ENCODE peak calls at places on chromosomes 12 and 14, in seven cellular contexts. One of them, this sample, is unnamed.
A peak's percentile ranks its signal among the peaks of the same experiment; 100 is the strongest.

GRCh38 chr12:42128327-42128726 is 16.3 kb downstream of the GXYLT1 start:
- DNase-seq in endothelial cell of umbilical vein: no peak
- DNase-seq in ovary: no peak
- DNase-seq in Peyer's patch: no peak
- DNase-seq in breast epithelium: no peak
- DNase-seq in body of pancreas: no peak
- DNase-seq in tibial nerve: no peak
- DNase-seq in this sample: no peak

GRCh38 chr14:98138666-98139065 is 1133.3 kb downstream of the BCL11B start:
- DNase-seq in body of pancreas: peak; percentile 32
- DNase-seq in endothelial cell of umbilical vein: no peak
- DNase-seq in breast epithelium: no peak
- DNase-seq in ovary: no peak
- DNase-seq in Peyer's patch: no peak
- DNase-seq in tibial nerve: no peak
- DNase-seq in this sample: no peak

GRCh38 chr12:108320503-108321293 is 18.4 kb downstream of the CMKLR1 start:
- DNase-seq in tibial nerve: no peak
- DNase-seq in Peyer's patch: no peak
- DNase-seq in body of pancreas: no peak
- DNase-seq in endothelial cell of umbilical vein: no peak
- DNase-seq in breast epithelium: no peak
- DNase-seq in ovary: no peak
- DNase-seq in this sample: no peak

GRCh38 chr12:70823182-70823976 is 97.2 kb downstream of the PTPRR start:
- DNase-seq in endothelial cell of umbilical vein: no peak
- DNase-seq in body of pancreas: no peak
- DNase-seq in breast epithelium: no peak
- DNase-seq in tibial nerve: no peak
- DNase-seq in Peyer's patch: no peak
- DNase-seq in ovary: no peak
- DNase-seq in this sample: no peak

GRCh38 chr12:125183187-125184067 is 118.2 kb downstream of the AACS start:
- DNase-seq in breast epithelium: peak; percentile 35
- DNase-seq in tibial nerve: peak; percentile 68
- DNase-seq in ovary: peak; percentile 69
- DNase-seq in Peyer's patch: peak; percentile 86
- DNase-seq in endothelial cell of umbilical vein: peak; percentile 66
- DNase-seq in body of pancreas: peak; percentile 82
- DNase-seq in this sample: peak; percentile 82

GRCh38 chr12:57958061-57958657 is 16.8 kb downstream of the ATP23 start:
- DNase-seq in tibial nerve: no peak
- DNase-seq in endothelial cell of umbilical vein: no peak
- DNase-seq in body of pancreas: no peak
- DNase-seq in breast epithelium: no peak
- DNase-seq in ovary: no peak
- DNase-seq in Peyer's patch: no peak
- DNase-seq in this sample: no peak

GRCh38 chr14:67413806-67414769 is 2.1 kb upstream of the PLEK2 start:
- DNase-seq in breast epithelium: no peak
- DNase-seq in tibial nerve: no peak
- DNase-seq in ovary: no peak
- DNase-seq in Peyer's patch: no peak
- DNase-seq in endothelial cell of umbilical vein: peak; percentile 87
- DNase-seq in body of pancreas: no peak
- DNase-seq in this sample: no peak

GRCh38 chr12:126312457-126312856 is 1247.2 kb downstream of the AACS start:
- DNase-seq in ovary: no peak
- DNase-seq in tibial nerve: no peak
- DNase-seq in Peyer's patch: no peak
- DNase-seq in breast epithelium: no peak
- DNase-seq in body of pancreas: no peak
- DNase-seq in endothelial cell of umbilical vein: no peak
- DNase-seq in this sample: no peak

GRCh38 chr14:100019156-100019882 is 45.9 kb upstream of the EVL start:
- DNase-seq in ovary: peak; percentile 33
- DNase-seq in tibial nerve: no peak
- DNase-seq in breast epithelium: no peak
- DNase-seq in Peyer's patch: no peak
- DNase-seq in body of pancreas: no peak
- DNase-seq in endothelial cell of umbilical vein: no peak
- DNase-seq in this sample: no peak

GRCh38 chr14:73775339-73776193 is 61.4 kb upstream of the PNMA1 start:
- DNase-seq in endothelial cell of umbilical vein: no peak
- DNase-seq in Peyer's patch: no peak
- DNase-seq in body of pancreas: no peak
- DNase-seq in tibial nerve: no peak
- DNase-seq in breast epithelium: no peak
- DNase-seq in ovary: no peak
- DNase-seq in this sample: no peak

GRCh38 chr12:104372048-104372720 is 68.6 kb downstream of the EID3 start:
- DNase-seq in body of pancreas: no peak
- DNase-seq in endothelial cell of umbilical vein: no peak
- DNase-seq in ovary: no peak
- DNase-seq in tibial nerve: no peak
- DNase-seq in breast epithelium: no peak
- DNase-seq in Peyer's patch: no peak
- DNase-seq in this sample: no peak

GRCh38 chr12:108337235-108338223 is 1.6 kb downstream of the CMKLR1 start:
- DNase-seq in Peyer's patch: no peak
- DNase-seq in tibial nerve: peak; percentile 26
- DNase-seq in endothelial cell of umbilical vein: peak; percentile 33
- DNase-seq in body of pancreas: no peak
- DNase-seq in ovary: no peak
- DNase-seq in breast epithelium: no peak
- DNase-seq in this sample: no peak

GRCh38 chr12:26473291-26473690 is 277.9 kb downstream of the SSPN start:
- DNase-seq in ovary: no peak
- DNase-seq in tibial nerve: no peak
- DNase-seq in breast epithelium: no peak
- DNase-seq in Peyer's patch: no peak
- DNase-seq in endothelial cell of umbilical vein: no peak
- DNase-seq in body of pancreas: no peak
- DNase-seq in this sample: no peak

GRCh38 chr14:99589031-99589441 is 15.0 kb downstream of the CCDC85C start:
- DNase-seq in breast epithelium: no peak
- DNase-seq in tibial nerve: no peak
- DNase-seq in endothelial cell of umbilical vein: no peak
- DNase-seq in ovary: no peak
- DNase-seq in body of pancreas: no peak
- DNase-seq in Peyer's patch: no peak
- DNase-seq in this sample: no peak

GRCh38 chr14:99507860-99508640 is 26.8 kb downstream of the CCNK start:
- DNase-seq in ovary: no peak
- DNase-seq in endothelial cell of umbilical vein: no peak
- DNase-seq in Peyer's patch: no peak
- DNase-seq in breast epithelium: no peak
- DNase-seq in tibial nerve: no peak
- DNase-seq in body of pancreas: no peak
- DNase-seq in this sample: no peak

GRCh38 chr12:69653703-69654102 is 43.0 kb upstream of the LRRC10 start:
- DNase-seq in Peyer's patch: no peak
- DNase-seq in endothelial cell of umbilical vein: no peak
- DNase-seq in tibial nerve: no peak
- DNase-seq in body of pancreas: no peak
- DNase-seq in breast epithelium: no peak
- DNase-seq in ovary: no peak
- DNase-seq in this sample: no peak

GRCh38 chr12:1457901-1458300 is 136.5 kb downstream of the FBXL14 start:
- DNase-seq in breast epithelium: peak; percentile 53
- DNase-seq in endothelial cell of umbilical vein: no peak
- DNase-seq in tibial nerve: no peak
- DNase-seq in Peyer's patch: no peak
- DNase-seq in ovary: no peak
- DNase-seq in body of pancreas: no peak
- DNase-seq in this sample: no peak

GRCh38 chr14:100281286-100282082 is 24.8 kb downstream of the SLC25A29 start:
- DNase-seq in Peyer's patch: no peak
- DNase-seq in body of pancreas: no peak
- DNase-seq in tibial nerve: no peak
- DNase-seq in breast epithelium: no peak
- DNase-seq in ovary: no peak
- DNase-seq in endothelial cell of umbilical vein: no peak
- DNase-seq in this sample: no peak

GRCh38 chr14:91144425-91145145 is 30.7 kb downstream of the DGLUCY start:
- DNase-seq in endothelial cell of umbilical vein: peak; percentile 91
- DNase-seq in tibial nerve: no peak
- DNase-seq in body of pancreas: no peak
- DNase-seq in ovary: no peak
- DNase-seq in Peyer's patch: no peak
- DNase-seq in breast epithelium: no peak
- DNase-seq in this sample: no peak

GRCh38 chr12:111424793-111425251 is 19.1 kb downstream of the SH2B3 start:
- DNase-seq in Peyer's patch: no peak
- DNase-seq in ovary: no peak
- DNase-seq in endothelial cell of umbilical vein: no peak
- DNase-seq in breast epithelium: no peak
- DNase-seq in body of pancreas: no peak
- DNase-seq in tibial nerve: no peak
- DNase-seq in this sample: no peak

GRCh38 chr14:54252072-54252730 is 144.6 kb upstream of the CDKN3 start:
- DNase-seq in tibial nerve: no peak
- DNase-seq in ovary: no peak
- DNase-seq in Peyer's patch: no peak
- DNase-seq in breast epithelium: peak; percentile 27
- DNase-seq in endothelial cell of umbilical vein: no peak
- DNase-seq in body of pancreas: no peak
- DNase-seq in this sample: no peak

GRCh38 chr14:67477926-67478915 is 10.3 kb downstream of the TMEM229B start:
- DNase-seq in Peyer's patch: no peak
- DNase-seq in ovary: no peak
- DNase-seq in breast epithelium: no peak
- DNase-seq in body of pancreas: no peak
- DNase-seq in endothelial cell of umbilical vein: no peak
- DNase-seq in tibial nerve: no peak
- DNase-seq in this sample: no peak

DNA sequence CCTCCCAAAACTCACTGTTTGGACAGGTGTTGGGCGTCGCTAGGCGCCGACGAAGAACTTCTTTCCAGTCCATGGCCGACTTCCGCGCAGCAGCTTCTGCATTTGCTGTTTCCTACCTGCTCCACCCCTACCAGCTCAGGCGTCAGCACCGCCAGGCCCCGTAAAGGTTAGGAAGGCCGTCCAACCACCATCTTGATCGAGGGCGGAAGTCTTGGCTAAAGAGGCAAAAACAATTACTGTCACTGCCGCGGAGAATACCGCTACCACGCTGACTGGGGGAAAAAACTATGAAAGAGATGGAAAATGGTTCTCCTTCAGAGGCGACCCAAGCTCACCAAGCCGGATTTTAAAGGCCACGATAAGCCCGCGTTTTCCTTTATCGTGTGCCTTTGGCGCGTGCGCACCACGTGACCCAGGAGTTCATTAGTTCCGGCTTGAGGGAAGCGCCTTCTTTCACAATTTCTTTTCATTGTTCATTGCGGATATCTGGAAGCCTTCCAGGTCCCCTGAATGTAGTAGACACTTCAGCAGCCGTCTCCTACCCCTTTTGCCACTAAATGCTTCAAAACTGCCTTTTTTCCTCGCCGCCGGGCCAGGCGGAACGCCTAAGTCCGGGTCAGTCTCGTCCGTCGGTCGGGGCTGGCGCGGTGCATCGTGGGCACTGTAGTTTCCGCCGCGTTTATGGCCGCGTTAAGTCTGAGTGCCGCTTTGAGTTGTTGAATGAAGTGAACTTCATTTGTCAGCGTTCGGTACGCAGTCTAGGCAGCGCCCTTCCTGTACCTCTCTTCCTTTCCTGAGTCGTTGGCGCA is at the start of the genes PPP2R3C and PRORP:
- DNase-seq in body of pancreas: peak; percentile 87
- DNase-seq in Peyer's patch: peak; percentile 93
- DNase-seq in endothelial cell of umbilical vein: peak; percentile 95
- DNase-seq in ovary: peak; percentile 84
- DNase-seq in tibial nerve: peak; percentile 86
- DNase-seq in breast epithelium: peak; percentile 95
- DNase-seq in this sample: peak; percentile 98
- TF ChIP-seq POLR2A in body of pancreas: peak; percentile 83
- TF ChIP-seq POLR2A in Peyer's patch: peak; percentile 88
- TF ChIP-seq POLR2A in endothelial cell of umbilical vein: no peak
- TF ChIP-seq POLR2A in ovary: peak; percentile 53
- TF ChIP-seq POLR2A in tibial nerve: peak; percentile 20
- TF ChIP-seq POLR2A in breast epithelium: no peak
- TF ChIP-seq POLR2A in this sample: peak; percentile 78

DNA sequence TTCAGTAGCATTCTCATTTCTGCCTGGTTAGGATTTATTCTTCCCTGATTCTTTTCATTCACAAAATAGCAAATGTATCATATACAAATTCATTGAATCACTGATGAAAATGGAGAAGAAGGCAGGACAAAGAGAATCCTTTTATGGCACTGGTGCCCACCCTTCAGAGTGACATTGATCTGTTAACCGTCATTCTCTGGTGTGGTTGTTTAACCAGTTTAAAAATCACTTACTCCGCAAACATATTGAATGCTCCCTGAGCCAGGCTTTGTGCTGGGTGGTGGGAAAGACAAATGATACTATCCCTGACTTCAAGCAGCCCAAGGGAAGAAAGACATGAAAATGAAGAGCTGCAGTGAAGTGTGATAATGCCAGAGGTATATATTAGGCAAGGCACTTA is 187.5 kb upstream of the SLC38A2 start:
- DNase-seq in breast epithelium: no peak
- DNase-seq in ovary: no peak
- DNase-seq in endothelial cell of umbilical vein: no peak
- DNase-seq in body of pancreas: no peak
- DNase-seq in Peyer's patch: no peak
- DNase-seq in tibial nerve: no peak
- DNase-seq in this sample: no peak
- H3K27ac ChIP-seq in breast epithelium: peak overlapping the region; percentile 57
- H3K27ac ChIP-seq in ovary: no peak overlapping the region
- H3K27ac ChIP-seq in endothelial cell of umbilical vein: no peak overlapping the region
- H3K27ac ChIP-seq in body of pancreas: no peak overlapping the region
- H3K27ac ChIP-seq in Peyer's patch: no peak overlapping the region
- H3K27ac ChIP-seq in tibial nerve: no peak overlapping the region
- H3K27ac ChIP-seq in this sample: no peak overlapping the region

GRCh38 chr12:65764325-65764724 is 60.0 kb upstream of the HMGA2 start:
- DNase-seq in endothelial cell of umbilical vein: no peak
- DNase-seq in Peyer's patch: no peak
- DNase-seq in tibial nerve: no peak
- DNase-seq in body of pancreas: no peak
- DNase-seq in breast epithelium: no peak
- DNase-seq in ovary: no peak
- DNase-seq in this sample: no peak

GRCh38 chr12:65775720-65776119 is 48.6 kb upstream of the HMGA2 start:
- DNase-seq in ovary: no peak
- DNase-seq in tibial nerve: no peak
- DNase-seq in body of pancreas: no peak
- DNase-seq in breast epithelium: no peak
- DNase-seq in endothelial cell of umbilical vein: no peak
- DNase-seq in Peyer's patch: no peak
- DNase-seq in this sample: no peak

GRCh38 chr12:65765436-65765813 is 58.9 kb upstream of the HMGA2 start:
- DNase-seq in tibial nerve: no peak
- DNase-seq in endothelial cell of umbilical vein: peak; percentile 54
- DNase-seq in Peyer's patch: no peak
- DNase-seq in breast epithelium: no peak
- DNase-seq in body of pancreas: no peak
- DNase-seq in ovary: no peak
- DNase-seq in this sample: no peak

GRCh38 chr12:65769880-65770279 is 54.4 kb upstream of the HMGA2 start:
- DNase-seq in breast epithelium: no peak
- DNase-seq in tibial nerve: no peak
- DNase-seq in ovary: no peak
- DNase-seq in body of pancreas: no peak
- DNase-seq in endothelial cell of umbilical vein: no peak
- DNase-seq in Peyer's patch: no peak
- DNase-seq in this sample: no peak
- TF ChIP-seq POLR2A in breast epithelium: no peak
- TF ChIP-seq POLR2A in tibial nerve: no peak
- TF ChIP-seq POLR2A in ovary: no peak
- TF ChIP-seq POLR2A in body of pancreas: no peak
- TF ChIP-seq POLR2A in endothelial cell of umbilical vein: no peak
- TF ChIP-seq POLR2A in Peyer's patch: no peak
- TF ChIP-seq POLR2A in this sample: no peak

GRCh38 chr12:132866251-132866828 is 21.1 kb downstream of the CHFR start:
- DNase-seq in tibial nerve: no peak
- DNase-seq in body of pancreas: no peak
- DNase-seq in breast epithelium: peak; percentile 27
- DNase-seq in Peyer's patch: no peak
- DNase-seq in ovary: no peak
- DNase-seq in endothelial cell of umbilical vein: no peak
- DNase-seq in this sample: no peak
- H3K27ac ChIP-seq in tibial nerve: peak overlapping the region; percentile 23
- H3K27ac ChIP-seq in body of pancreas: no peak overlapping the region
- H3K27ac ChIP-seq in breast epithelium: peak overlapping the region; percentile 50
- H3K27ac ChIP-seq in Peyer's patch: no peak overlapping the region
- H3K27ac ChIP-seq in ovary: no peak overlapping the region
- H3K27ac ChIP-seq in endothelial cell of umbilical vein: no peak overlapping the region
- H3K27ac ChIP-seq in this sample: no peak overlapping the region

This sample was measured in right lobe of liver.